ENCODE peak calls at places on chromosomes 3 and 15, in eight cellular contexts. N, D, V, E, H, Q, I and B are unnamed samples.

GRCh38 chr15:68730491-68731317 is 90.0 kb downstream of the ANP32A start:
- DNase-seq in I (peak), E (peak), V (peak), Q (peak), N (peak), H (peak), D (peak), B (peak)

GRCh38 chr3:75272708-75273107 is 391.4 kb upstream of the FRG2C start:
- DNase-seq in D (no peak), H (no peak), V (no peak), Q (peak), I (peak), E (peak), N (no peak), B (peak)

GRCh38 chr15:83565553-83566159 is 88.3 kb upstream of the ADAMTSL3 start:
- DNase-seq in N (peak), E (peak), D (no peak), I (peak), H (no peak), Q (no peak), V (peak), B (peak)

GRCh38 chr3:12221663-12222062 is 63.0 kb upstream of the TIMP4 start:
- DNase-seq in E (no peak), H (no peak), V (no peak), D (no peak), I (no peak), N (no peak), Q (no peak), B (no peak)

GRCh38 chr3:81406318-81406717 is 355.1 kb downstream of the GBE1 start:
- DNase-seq in E (no peak), I (no peak), V (no peak), D (no peak), Q (no peak), N (no peak), H (no peak), B (no peak)

GRCh38 chr3:59237121-59237520 is 187.3 kb upstream of the CFAP20DC start:
- DNase-seq in N (no peak), E (peak), D (no peak), V (no peak), H (no peak), I (no peak), Q (no peak), B (peak)

GRCh38 chr3:107985496-107985895 is 105.3 kb downstream of the CD47 start:
- DNase-seq in D (no peak), N (no peak), E (no peak), H (no peak), V (no peak), I (no peak), Q (no peak), B (peak)

GRCh38 chr3:37742121-37742520 is 119.6 kb upstream of the CTDSPL start:
- DNase-seq in V (no peak), D (no peak), Q (no peak), I (no peak), N (no peak), H (no peak), E (no peak), B (no peak)

GRCh38 chr3:195401959-195402358 is 40.9 kb downstream of the ACAP2 start:
- DNase-seq in Q (no peak), H (no peak), N (no peak), I (peak), E (no peak), D (no peak), V (no peak), B (peak)

GRCh38 chr15:75232826-75233503 is 25.2 kb upstream of the GOLGA6C start:
- DNase-seq in I (no peak), N (no peak), D (no peak), V (no peak), E (no peak), H (no peak), Q (peak), B (no peak)

GRCh38 chr15:42836251-42836650 is 84.3 kb downstream of the TTBK2 start:
- DNase-seq in D (no peak), Q (no peak), V (no peak), N (no peak), H (no peak), E (no peak), I (peak), B (no peak)

GRCh38 chr3:123270818-123271217 is 69.1 kb downstream of the SEC22A start:
- DNase-seq in E (no peak), V (no peak), H (no peak), N (no peak), Q (no peak), I (no peak), D (no peak), B (no peak)

GRCh38 chr3:71050521-71051258 is 532.8 kb downstream of the FOXP1 start:
- DNase-seq in I (peak), E (peak), Q (no peak), H (no peak), D (no peak), N (no peak), V (no peak), B (no peak)

GRCh38 chr15:39657714-39658113 is 76.8 kb downstream of the THBS1 start:
- DNase-seq in D (no peak), N (no peak), I (peak), H (no peak), V (no peak), E (peak), Q (no peak), B (peak)

GRCh38 chr3:13415236-13416001 is 4.7 kb downstream of the NUP210 start:
- DNase-seq in N (no peak), V (no peak), I (no peak), Q (no peak), E (no peak), H (no peak), D (no peak), B (no peak)

GRCh38 chr3:64825404-64825803 is 137.6 kb upstream of the ADAMTS9 start:
- DNase-seq in E (no peak), V (no peak), I (no peak), N (no peak), D (no peak), Q (no peak), H (no peak), B (no peak)

GRCh38 chr3:72533584-72534473 is 314.4 kb downstream of the SHQ1 start:
- DNase-seq in V (no peak), D (no peak), I (no peak), Q (no peak), E (no peak), H (no peak), N (no peak), B (no peak)

GRCh38 chr3:180990494-180990893 is 958 bp upstream of the DNAJC19 start:
- DNase-seq in Q (no peak), N (no peak), V (no peak), I (no peak), D (no peak), E (no peak), H (no peak), B (no peak)

GRCh38 chr3:97001611-97002010 is 187.2 kb downstream of the EPHA6 start:
- DNase-seq in N (no peak), Q (no peak), D (no peak), I (no peak), H (no peak), E (no peak), V (no peak), B (no peak)

GRCh38 chr3:190013943-190014924 is 106.5 kb downstream of the P3H2 start:
- DNase-seq in E (no peak), D (no peak), H (no peak), V (no peak), I (no peak), N (no peak), Q (no peak), B (peak)

GRCh38 chr3:124837730-124838186 is 49.4 kb downstream of the ITGB5 start:
- DNase-seq in D (peak), V (peak), Q (peak), I (peak), E (peak), N (peak), H (peak), B (peak)

GRCh38 chr3:18732474-18732873 is 307.3 kb upstream of the SATB1 start:
- DNase-seq in Q (no peak), E (no peak), D (no peak), N (no peak), V (no peak), H (no peak), I (no peak), B (peak)

GRCh38 chr3:151135548-151136337 is 50.3 kb downstream of the MED12L start:
- DNase-seq in Q (peak), V (no peak), E (no peak), I (no peak), H (peak), N (no peak), D (no peak), B (peak)

GRCh38 chr3:187456268-187456667 is 88.1 kb downstream of the RTP4 start:
- DNase-seq in N (no peak), I (peak), Q (peak), D (peak), V (no peak), E (no peak), H (peak), B (no peak)

GRCh38 chr3:188051801-188052228 is 102.1 kb upstream of the LPP start:
- DNase-seq in E (no peak), D (peak), H (no peak), Q (peak), I (peak), V (no peak), N (no peak), B (no peak)

GRCh38 chr3:51997935-51998596 is 2.4 kb upstream of the RPL29 start:
- DNase-seq in I (no peak), D (no peak), H (no peak), E (no peak), Q (no peak), V (no peak), N (no peak), B (peak)

GRCh38 chr3:108524547-108524946 is 14.2 kb upstream of the MYH15 start:
- DNase-seq in N (peak), I (peak), D (no peak), Q (no peak), V (no peak), E (peak), H (no peak), B (no peak)

GRCh38 chr3:88180398-88180999 is 30.7 kb downstream of the C3orf38 start:
- DNase-seq in V (no peak), E (peak), I (peak), Q (no peak), H (no peak), D (no peak), N (peak), B (peak)

GRCh38 chr15:64426845-64427465 is 33.4 kb upstream of the ZNF609 start:
- DNase-seq in Q (no peak), E (peak), I (peak), D (no peak), H (no peak), V (peak), N (peak), B (peak)

GRCh38 chr3:142863010-142863787 is 25.7 kb downstream of the PCOLCE2 start:
- DNase-seq in V (no peak), H (no peak), N (peak), Q (no peak), D (no peak), E (no peak), I (peak), B (peak)

GRCh38 chr3:179181021-179181472 is 32.9 kb downstream of the PIK3CA start:
- DNase-seq in H (no peak), I (peak), N (no peak), Q (no peak), V (no peak), E (peak), D (no peak), B (peak)

GRCh38 chr3:45644467-45645201 is 44.6 kb upstream of the SACM1L start:
- DNase-seq in Q (no peak), I (peak), E (peak), N (no peak), V (no peak), H (no peak), D (no peak), B (peak)

GRCh38 chr3:86951343-86951742 is 39.6 kb downstream of the VGLL3 start:
- DNase-seq in H (no peak), I (peak), N (no peak), V (no peak), D (no peak), E (peak), Q (no peak), B (peak)

GRCh38 chr3:171753665-171754408 is 56.4 kb downstream of the PLD1 start:
- DNase-seq in I (peak), D (no peak), V (no peak), H (no peak), N (no peak), E (peak), Q (no peak), B (peak)

GRCh38 chr15:100016632-100017031 is 283.4 kb upstream of the LYSMD4 start:
- DNase-seq in D (no peak), E (no peak), Q (no peak), N (no peak), V (no peak), I (no peak), H (no peak), B (no peak)

DNA sequence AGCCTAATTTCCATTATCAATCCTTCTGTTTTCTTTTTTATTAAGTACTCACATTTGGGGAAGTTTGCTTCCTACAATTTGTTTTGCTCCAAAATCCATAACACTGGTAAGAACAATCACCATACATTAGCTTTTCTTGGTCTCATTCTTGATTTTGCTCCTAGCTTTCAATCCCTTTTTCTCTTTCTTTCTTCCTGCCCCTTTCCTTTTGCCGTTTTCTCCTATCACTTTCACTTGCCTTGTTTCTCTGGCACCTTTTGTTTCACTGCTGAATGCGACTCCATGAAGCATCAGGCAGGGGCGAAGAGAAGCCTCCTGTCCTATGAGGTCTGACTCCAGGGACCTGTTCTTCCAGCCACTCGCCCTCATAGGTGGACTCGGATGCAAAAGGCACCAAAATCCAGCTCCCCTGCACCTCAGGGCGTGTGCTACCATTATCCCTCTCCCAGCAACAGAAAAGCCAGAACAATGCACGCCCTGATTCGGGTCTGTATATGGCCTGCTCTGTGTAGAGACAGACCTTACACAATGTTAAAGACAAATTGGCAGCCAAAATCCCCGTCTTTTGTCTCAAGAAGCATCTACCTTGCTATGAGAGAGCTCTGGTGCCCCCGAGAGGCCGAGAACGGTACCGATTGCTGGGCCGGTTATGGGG is 462.0 kb upstream of the PPP2R3A start:
- DNase-seq in Q (peak), D (peak), E (peak), H (peak), V (peak), N (peak), I (peak), B (peak)
- TF ChIP-seq CTCF in Q (peak), D (peak), E (peak), H (peak), V (peak), N (peak), I (peak), B (peak)

GRCh38 chr3:66053009-66053782 is 14.5 kb upstream of the MAGI1 start:
- DNase-seq in D (peak), V (no peak), E (no peak), N (no peak), H (peak), Q (no peak), I (peak), B (no peak)
- TF ChIP-seq CTCF in D (no peak), V (no peak), E (no peak), N (no peak), H (no peak), Q (no peak), I (no peak), B (no peak)

DNA sequence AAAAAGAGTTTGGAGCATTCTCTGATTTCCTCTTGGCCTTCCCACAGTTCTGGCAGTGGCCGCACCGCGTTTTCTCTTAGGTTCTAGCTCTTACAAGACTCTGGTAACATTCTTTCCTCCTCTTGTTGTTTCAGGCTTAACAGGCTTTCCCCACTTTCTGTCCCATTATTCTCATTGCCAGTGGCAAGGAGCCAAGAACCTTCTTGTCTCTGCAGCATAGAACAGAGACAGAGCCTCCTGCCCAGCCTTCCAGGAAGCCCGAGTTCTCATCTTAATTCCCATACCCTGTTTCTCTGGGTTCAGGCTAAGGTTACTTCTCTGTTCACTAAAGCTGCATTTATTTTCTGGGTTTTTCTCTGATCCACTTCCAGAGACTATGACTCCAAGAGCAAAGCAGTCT is 61.1 kb downstream of the DUT start:
- DNase-seq in I (peak), D (peak), N (no peak), V (no peak), E (no peak), Q (peak), H (peak), B (no peak)
- TF ChIP-seq CTCF in I (no peak), D (no peak), N (no peak), V (no peak), E (no peak), Q (no peak), H (no peak), B (no peak)

DNA sequence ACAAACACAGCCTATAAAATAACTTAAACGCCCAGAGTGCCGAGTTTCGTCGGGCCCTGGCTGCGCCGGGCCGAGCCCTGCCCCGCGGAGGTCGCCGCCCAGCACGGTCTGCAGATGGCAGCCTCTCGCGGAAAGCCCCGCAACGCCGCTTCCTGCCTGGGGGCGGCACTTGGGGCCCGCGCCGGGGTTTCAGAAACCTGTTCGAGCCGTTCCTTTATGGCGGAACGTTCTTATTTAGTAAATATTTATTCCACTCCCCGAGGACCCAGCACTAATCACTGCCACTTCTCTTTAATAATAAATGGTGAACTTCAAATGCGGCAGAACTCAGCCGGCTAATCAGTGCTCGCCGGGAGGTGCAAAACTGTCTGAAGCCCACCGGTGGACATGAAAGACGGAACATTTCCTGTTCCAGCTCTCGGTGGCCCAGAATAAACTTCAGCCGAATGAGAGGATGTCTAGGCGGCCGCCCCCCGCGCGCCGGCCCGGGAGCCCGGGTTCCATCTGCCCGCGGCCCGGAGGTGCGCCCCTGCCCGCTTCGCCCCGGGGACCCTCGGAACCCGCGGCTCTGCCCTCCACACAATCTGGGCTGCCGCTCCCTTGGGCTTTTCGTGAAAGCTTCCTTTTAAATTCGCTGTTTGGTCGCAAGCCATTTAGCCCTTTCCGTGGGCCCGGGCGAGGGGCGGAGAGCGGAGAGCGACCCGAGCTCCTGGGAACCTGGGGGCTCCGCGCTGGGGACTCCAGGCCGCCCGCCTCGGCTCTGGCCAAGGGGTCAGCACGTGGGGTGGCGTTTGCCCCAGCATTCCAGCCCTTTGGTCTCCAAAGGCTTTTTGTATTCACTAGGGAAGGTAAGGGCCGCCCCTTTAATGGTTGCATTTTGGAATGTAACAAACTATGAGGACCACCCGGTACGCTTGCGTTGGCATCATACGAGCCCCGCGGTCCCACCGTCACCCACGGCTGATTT is 110.8 kb upstream of the ATP11B start:
- DNase-seq in Q (peak), V (peak), D (peak), E (peak), I (peak), N (peak), H (peak), B (peak)
- TF ChIP-seq CTCF in Q (no peak), V (peak), D (no peak), E (peak), I (peak), N (peak), H (peak), B (peak)

DNA sequence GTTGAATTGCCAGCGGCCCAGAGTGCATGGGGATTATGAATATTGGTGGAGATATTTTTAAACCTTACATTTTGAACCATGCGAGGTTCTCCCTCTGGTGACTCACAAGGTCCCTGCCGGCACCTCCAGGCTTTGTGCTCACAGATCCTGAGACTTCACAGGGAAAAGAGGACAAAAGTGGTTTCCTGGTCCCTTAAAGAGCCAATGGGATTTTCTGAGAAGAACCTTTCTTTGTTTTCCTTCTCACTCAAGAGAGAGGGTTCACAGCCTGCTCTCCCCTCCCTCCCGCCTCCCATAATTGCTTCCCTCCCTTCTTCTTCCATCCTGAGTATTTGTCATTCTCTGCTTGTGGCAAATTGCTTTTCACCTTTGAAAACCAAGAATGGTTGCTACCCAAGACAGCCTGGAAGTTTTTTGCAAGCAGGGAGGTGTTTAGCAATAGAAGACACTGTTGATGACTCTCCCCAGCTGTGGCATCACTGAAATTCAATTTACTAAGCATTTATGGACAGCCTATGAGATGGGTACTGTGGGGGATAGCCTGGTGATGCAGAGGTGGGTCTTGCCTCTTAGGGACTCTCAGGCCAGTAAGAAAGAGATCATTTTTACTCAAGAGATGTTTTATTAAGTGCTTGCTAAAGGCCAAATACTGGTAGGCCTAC is 76.6 kb downstream of the CPN2 start:
- DNase-seq in E (no peak), N (peak), H (no peak), D (no peak), V (no peak), Q (peak), I (peak), B (no peak)
- TF ChIP-seq CTCF in E (no peak), N (no peak), H (no peak), D (no peak), V (no peak), Q (no peak), I (no peak), B (no peak)

DNA sequence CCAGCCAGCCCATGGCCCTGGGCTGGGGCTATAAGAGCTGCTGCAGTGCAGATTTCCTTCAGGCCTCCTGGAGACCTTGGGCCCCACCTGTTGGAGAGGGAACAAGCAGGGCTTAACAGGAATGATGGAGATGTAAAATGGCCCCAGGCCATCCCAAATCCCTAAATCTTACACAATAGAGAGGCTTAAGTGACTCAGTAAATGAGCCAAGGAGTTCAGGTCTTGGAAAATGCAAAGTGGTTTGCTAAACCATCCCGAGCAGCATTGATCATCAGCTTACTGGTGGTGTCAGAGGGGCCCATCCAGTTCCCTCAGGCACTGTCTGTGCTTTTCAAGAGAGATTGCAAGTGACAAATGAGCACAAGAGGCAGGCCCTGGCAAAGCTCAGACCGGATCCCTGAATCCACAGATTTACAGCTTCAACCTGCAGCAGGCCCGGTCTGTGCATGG is 325.5 kb downstream of the UACA start:
- DNase-seq in V (no peak), H (no peak), I (no peak), Q (no peak), E (no peak), D (no peak), N (peak), B (peak)
- TF ChIP-seq CTCF in V (no peak), H (no peak), I (no peak), Q (no peak), E (no peak), D (no peak), N (peak), B (peak)

GRCh38 chr3:134312873-134313838 is 61.1 kb downstream of the AMOTL2 start:
- DNase-seq in I (peak), H (peak), N (peak), Q (peak), D (peak), V (peak), E (peak), B (no peak)
- TF ChIP-seq CTCF in I (peak), H (peak), N (peak), Q (peak), D (peak), V (peak), E (peak), B (peak)